ENCODE peak calls at places on chromosomes 13 and 19, in seven cellular contexts. V is mesendoderm; Y is heart left ventricle; B is heart right ventricle; U is GM23338; Z is HAP-1; A is CD8-positive, alpha-beta T cell. P is an unnamed sample.
A peak's percentile ranks its signal among the peaks of the same experiment; 100 is the strongest.

GRCh38 chr13:110319774-110320509 is 12.9 kb downstream of the COL4A2 start:
- DNase-seq in A (no peak), B (no peak), V (peak; percentile 79), Z (no peak), U (no peak), Y (no peak), P (no peak)

GRCh38 chr13:31477961-31478360 is 261.4 kb upstream of the RXFP2 start:
- DNase-seq in B (no peak), U (no peak), A (no peak), V (no peak), Z (no peak), Y (no peak), P (no peak)

GRCh38 chr13:95541911-95542484 is 10.5 kb upstream of the CLDN10 start:
- DNase-seq in A (no peak), U (no peak), V (no peak), B (no peak), Y (no peak), Z (no peak), P (no peak)

GRCh38 chr13:32594339-32594738 is 8.1 kb downstream of the PDS5B start:
- DNase-seq in Z (no peak), U (no peak), B (no peak), A (no peak), V (no peak), Y (no peak), P (no peak)

GRCh38 chr19:58407658-58408151 is 744 bp upstream of the ZNF584 start:
- DNase-seq in Y (no peak), U (peak; percentile 29), B (no peak), V (peak; percentile 44), A (no peak), Z (no peak), P (no peak)

GRCh38 chr19:10290876-10291553 is 1.3 kb downstream of the ICAM5 start:
- DNase-seq in V (peak; percentile 60), Y (peak; percentile 54), B (peak; percentile 64), Z (peak; percentile 89), A (no peak), U (peak; percentile 76), P (peak; percentile 83)

GRCh38 chr13:78625384-78625783 is 22.0 kb upstream of the POU4F1 start:
- DNase-seq in Y (no peak), Z (no peak), B (no peak), U (no peak), A (no peak), V (no peak), P (no peak)

GRCh38 chr19:3516675-3517207 is 10.6 kb downstream of the FZR1 start:
- DNase-seq in V (no peak), B (no peak), Z (no peak), Y (no peak), A (peak; percentile 41), U (no peak), P (no peak)

GRCh38 chr13:37495046-37495445 is 103.5 kb downstream of the POSTN start:
- DNase-seq in Y (no peak), V (no peak), A (no peak), Z (no peak), U (no peak), B (no peak), P (no peak)

GRCh38 chr13:45916859-45917418 is 65.4 kb upstream of the SIAH3 start:
- DNase-seq in Y (no peak), Z (no peak), U (no peak), A (no peak), B (no peak), V (no peak), P (no peak)

GRCh38 chr13:112256716-112257497 is 119.2 kb upstream of the SPACA7 start:
- DNase-seq in U (no peak), B (no peak), Y (no peak), Z (no peak), V (no peak), A (no peak), P (no peak)

GRCh38 chr19:55086730-55087541 is 11.3 kb downstream of the EPS8L1 start:
- DNase-seq in Y (peak; percentile 98), V (peak; percentile 98), B (peak; percentile 96), Z (peak; percentile 47), A (no peak), U (peak; percentile 100), P (peak; percentile 96)

GRCh38 chr13:19781526-19781925 is 1.2 kb downstream of the PSPC1 start:
- DNase-seq in B (no peak), U (no peak), Z (no peak), V (no peak), Y (no peak), A (no peak), P (no peak)

GRCh38 chr19:47471733-47472457 is at the start of gene SLC8A2:
- DNase-seq in Z (peak; percentile 91), Y (peak; percentile 79), U (peak; percentile 95), V (peak; percentile 96), B (peak; percentile 64), A (peak; percentile 41), P (no peak)

GRCh38 chr13:110677731-110678545 is 28.0 kb downstream of the CARS2 start:
- DNase-seq in Y (no peak), Z (no peak), A (no peak), V (no peak), B (no peak), U (no peak), P (no peak)

GRCh38 chr13:51626749-51627148 is 42.5 kb downstream of the WDFY2 start:
- DNase-seq in B (no peak), V (no peak), U (no peak), A (no peak), Y (peak; percentile 35), Z (no peak), P (no peak)

GRCh38 chr19:44072543-44073401 is 813 bp downstream of the ZNF284 start:
- DNase-seq in Z (no peak), Y (no peak), V (no peak), U (peak; percentile 2), A (no peak), B (no peak), P (no peak)

GRCh38 chr13:53161231-53161630 is 132.6 kb downstream of the OLFM4 start:
- DNase-seq in A (no peak), Z (no peak), V (peak; percentile 76), Y (no peak), B (no peak), U (no peak), P (no peak)

GRCh38 chr19:27748551-27749152 is 1464.3 kb downstream of the UQCRFS1 start:
- DNase-seq in A (no peak), Y (no peak), U (no peak), B (no peak), Z (no peak), V (no peak), P (no peak)

GRCh38 chr13:24269803-24270202 is 39.6 kb upstream of the C1QTNF9 start:
- DNase-seq in B (no peak), U (no peak), A (no peak), Z (no peak), Y (no peak), V (no peak), P (no peak)

GRCh38 chr13:71327266-71327665 is 539.7 kb downstream of the DACH1 start:
- DNase-seq in A (no peak), U (no peak), Y (no peak), B (no peak), V (no peak), Z (no peak), P (no peak)

GRCh38 chr13:36146513-36147276 is 15.5 kb upstream of the DCLK1 start:
- DNase-seq in V (no peak), Z (no peak), U (no peak), A (no peak), Y (no peak), B (no peak), P (no peak)

GRCh38 chr13:30114586-30115256 is 192.6 kb downstream of the KATNAL1 start:
- DNase-seq in A (peak; percentile 90), B (peak; percentile 91), U (peak; percentile 93), Y (peak; percentile 85), V (peak; percentile 92), Z (peak; percentile 95), P (peak; percentile 93)

GRCh38 chr19:2578391-2578826 is 102.5 kb downstream of the GADD45B start:
- DNase-seq in B (no peak), V (peak; percentile 81), Z (no peak), A (no peak), U (peak; percentile 69), Y (peak; percentile 42), P (no peak)

GRCh38 chr19:47230122-47230920 is 678 bp downstream of the BBC3 start:
- DNase-seq in V (peak; percentile 42), A (peak; percentile 81), B (peak; percentile 78), Z (peak; percentile 79), U (peak; percentile 76), Y (peak; percentile 55), P (peak; percentile 69)

GRCh38 chr19:13053761-13054604 is 48.7 kb downstream of the LYL1 start:
- DNase-seq in Y (peak; percentile 95), A (no peak), U (peak; percentile 50), Z (peak; percentile 64), B (peak; percentile 93), V (peak; percentile 81), P (peak; percentile 85)

GRCh38 chr19:13051581-13052165 is 51.0 kb downstream of the LYL1 start:
- DNase-seq in V (peak; percentile 79), B (peak; percentile 67), A (no peak), Y (no peak), U (peak; percentile 95), Z (peak; percentile 85), P (peak; percentile 83)

GRCh38 chr19:13054605-13055212 is 47.9 kb downstream of the LYL1 start:
- DNase-seq in Z (no peak), A (no peak), B (no peak), U (no peak), Y (no peak), V (no peak), P (no peak)

GRCh38 chr19:13052447-13053232 is 50.0 kb downstream of the LYL1 start:
- DNase-seq in V (no peak), U (no peak), A (no peak), Y (no peak), B (no peak), Z (no peak), P (no peak)

GRCh38 chr19:13053238-13053637 is 49.4 kb downstream of the LYL1 start:
- DNase-seq in B (no peak), Y (no peak), A (no peak), V (no peak), Z (no peak), U (no peak), P (no peak)
- H3K4me1 ChIP-seq in B (peaks cover 91% of the 10 kb centered on the region), Y (peaks cover 80% of the 10 kb centered on the region), A (peaks cover 7% of the 10 kb centered on the region), V (peaks cover 3% of the 10 kb centered on the region), Z (peaks cover 12% of the 10 kb centered on the region), U (peaks cover 57% of the 10 kb centered on the region), P (peaks cover 15% of the 10 kb centered on the region)

GRCh38 chr19:913080-913748 is at the start of gene R3HDM4:
- DNase-seq in Z (peak; percentile 85), V (no peak), U (peak; percentile 68), Y (peak; percentile 84), B (peak; percentile 85), A (peak; percentile 61), P (peak; percentile 75)
- H3K4me1 ChIP-seq in Z (peaks cover 13% of the 10 kb centered on the region), V (no peaks in the 10 kb centered on the region), U (peaks cover 5% of the 10 kb centered on the region), Y (peaks cover 14% of the 10 kb centered on the region), B (peaks cover 21% of the 10 kb centered on the region), A (peaks cover 46% of the 10 kb centered on the region), P (peaks cover 4% of the 10 kb centered on the region)

GRCh38 chr19:38676023-38676877 is 28.8 kb downstream of the ACTN4 start:
- DNase-seq in A (no peak), B (no peak), Z (no peak), Y (peak; percentile 72), U (no peak), V (no peak), P (no peak)
- H3K4me1 ChIP-seq in A (peaks cover 22% of the 10 kb centered on the region), B (peaks cover 95% of the 10 kb centered on the region), Z (no peaks in the 10 kb centered on the region), Y (peaks cover 77% of the 10 kb centered on the region), U (peaks cover 40% of the 10 kb centered on the region), V (peaks cover 7% of the 10 kb centered on the region), P (peaks cover 44% of the 10 kb centered on the region)

DNA sequence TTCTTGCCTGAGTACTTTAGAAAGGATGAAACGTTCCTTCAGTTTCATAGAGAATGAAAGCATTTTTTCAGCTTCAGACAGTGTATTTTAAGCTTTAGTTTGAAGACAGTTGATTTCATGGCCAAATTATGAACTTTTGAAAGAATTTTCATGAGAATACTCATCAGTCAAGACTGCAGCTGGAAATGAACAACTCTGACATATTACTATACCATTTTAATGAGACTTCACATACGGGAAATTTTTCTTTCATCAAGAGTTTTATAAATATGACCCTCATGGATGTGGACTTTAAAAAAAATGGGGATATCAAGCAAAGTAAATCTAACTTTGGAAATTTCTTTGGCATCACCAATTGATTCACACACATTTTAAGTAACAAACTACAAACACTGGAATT is 6.4 kb downstream of the LATS2 start:
- DNase-seq in Y (no peak), B (no peak), V (no peak), A (no peak), Z (no peak), U (no peak), P (no peak)
- H3K4me1 ChIP-seq in Y (peaks cover 58% of the 10 kb centered on the region), B (peaks cover 93% of the 10 kb centered on the region), V (no peaks in the 10 kb centered on the region), A (peaks cover 1% of the 10 kb centered on the region), Z (peaks cover 9% of the 10 kb centered on the region), U (peaks cover 46% of the 10 kb centered on the region), P (peaks cover 22% of the 10 kb centered on the region)

P was measured in lung.